ENCODE peak calls at places on chromosomes 16 and 17, in eight cellular contexts. A, L, E, S, Y, J, O and X are unnamed samples.

GRCh38 chr16:918068-918467 is 52.7 kb downstream of the LMF1 start:
- DNase-seq in Y (peak; percentile 8), J (no peak), O (no peak), A (no peak), L (no peak), E (no peak), S (peak; percentile 85), X (no peak)

GRCh38 chr16:71540-72341 is 690 bp downstream of the RHBDF1 start:
- DNase-seq in L (peak; percentile 75), S (no peak), J (peak; percentile 80), O (peak; percentile 74), A (no peak), E (peak; percentile 89), Y (peak; percentile 79), X (no peak)

GRCh38 chr17:48578616-48579560 is 738 bp upstream of the HOXB4 start:
- DNase-seq in O (no peak), E (no peak), J (no peak), Y (no peak), A (no peak), S (no peak), L (peak; percentile 45), X (no peak)

GRCh38 chr16:74949309-74949708 is 35.6 kb downstream of the WDR59 start:
- DNase-seq in O (no peak), A (no peak), E (no peak), J (no peak), S (no peak), Y (no peak), L (no peak), X (no peak)

GRCh38 chr17:79774561-79774975 is 3.4 kb upstream of the CBX2 start:
- DNase-seq in A (no peak), E (no peak), Y (no peak), J (no peak), O (no peak), L (no peak), S (no peak), X (no peak)

GRCh38 chr16:53413864-53414263 is 20.4 kb upstream of the RBL2 start:
- DNase-seq in Y (no peak), J (no peak), S (no peak), L (no peak), O (no peak), A (no peak), E (peak; percentile 56), X (no peak)

GRCh38 chr17:7308625-7309433 is 1.4 kb downstream of the EIF5A start:
- DNase-seq in S (peak; percentile 80), L (peak; percentile 90), J (peak; percentile 70), A (peak; percentile 17), E (no peak), O (peak; percentile 85), Y (peak; percentile 81), X (peak; percentile 34)

GRCh38 chr17:81405382-81406005 is 10.2 kb downstream of the BAHCC1 start:
- DNase-seq in Y (peak; percentile 86), O (no peak), E (no peak), A (no peak), S (peak; percentile 51), L (peak; percentile 42), J (peak; percentile 77), X (no peak)

GRCh38 chr17:49742256-49742655 is 21.7 kb downstream of the FAM117A start:
- DNase-seq in J (no peak), S (no peak), A (no peak), Y (no peak), L (no peak), O (no peak), E (no peak), X (no peak)

GRCh38 chr17:65774787-65775186 is 213.3 kb upstream of the AXIN2 start:
- DNase-seq in A (no peak), S (no peak), Y (no peak), O (no peak), E (no peak), L (no peak), J (no peak), X (no peak)

GRCh38 chr17:40497704-40498103 is 3.7 kb downstream of the TNS4 start:
- DNase-seq in O (no peak), E (no peak), J (no peak), A (no peak), Y (peak; percentile 69), S (peak; percentile 37), L (no peak), X (no peak)

GRCh38 chr16:79751785-79752184 is 151.2 kb upstream of the MAF start:
- DNase-seq in J (no peak), L (peak; percentile 65), S (no peak), E (no peak), Y (peak; percentile 65), O (no peak), A (peak; percentile 5), X (no peak)

GRCh38 chr16:73279451-73279850 is 231.5 kb upstream of the ZFHX3 start:
- DNase-seq in J (no peak), O (no peak), A (no peak), S (no peak), L (no peak), E (no peak), Y (no peak), X (no peak)

GRCh38 chr16:74455213-74455612 is 33.9 kb upstream of the CLEC18B start:
- DNase-seq in Y (peak; percentile 95), E (no peak), L (peak; percentile 83), O (no peak), A (no peak), S (no peak), J (no peak), X (no peak)

GRCh38 chr17:31048780-31049179 is 46.0 kb upstream of the NF1 start:
- DNase-seq in E (no peak), L (no peak), A (no peak), J (no peak), Y (peak; percentile 24), O (no peak), S (no peak), X (no peak)

GRCh38 chr17:927611-928461 is 51.7 kb downstream of the NXN start:
- DNase-seq in E (no peak), Y (peak; percentile 95), L (peak; percentile 98), J (no peak), O (no peak), A (no peak), S (peak; percentile 74), X (no peak)

GRCh38 chr16:54055864-54056263 is 230.7 kb downstream of the IRX3 start:
- DNase-seq in A (no peak), O (no peak), J (no peak), L (no peak), S (peak; percentile 3), Y (peak; percentile 20), E (no peak), X (no peak)

GRCh38 chr17:64718058-64718457 is 56.0 kb upstream of the SMURF2 start:
- DNase-seq in E (no peak), L (no peak), O (no peak), J (no peak), A (no peak), Y (no peak), S (no peak), X (no peak)

GRCh38 chr16:48897698-48898205 is 287.8 kb upstream of the N4BP1 start:
- DNase-seq in L (no peak), Y (no peak), O (no peak), S (no peak), E (no peak), A (no peak), J (no peak), X (no peak)